ENCODE peak calls at places on chromosome 11, in four cellular contexts. Z is gastrocnemius medialis, H is endodermal cell, O is spleen. I is an unnamed sample. For H3K4me1, the result is how much of the 10 kb centered on the place peaks cover.

GRCh38 chr11:116931206-116931953 is 94.0 kb upstream of the APOA1 start:
- DNase-seq in H (no peak), Z (no peak), O (no peak), I (no peak)

GRCh38 chr11:131802416-131802815 is 432.0 kb downstream of the NTM start:
- DNase-seq in Z (no peak), H (peak), O (no peak), I (no peak)

GRCh38 chr11:122100222-122101080 is 15.6 kb downstream of the BLID start:
- DNase-seq in O (no peak), Z (peak), H (peak), I (peak)

GRCh38 chr11:2805388-2806057 is 80.1 kb downstream of the CDKN1C start:
- DNase-seq in O (peak), Z (peak), H (peak), I (peak)

GRCh38 chr11:105181521-105181920 is 42.0 kb upstream of the CARD18 start:
- DNase-seq in O (no peak), Z (no peak), H (no peak), I (no peak)

GRCh38 chr11:66907751-66908173 is 50.4 kb downstream of the PC start:
- DNase-seq in Z (no peak), O (no peak), H (no peak), I (no peak)

GRCh38 chr11:125071408-125071807 is 8.3 kb downstream of the SLC37A2 start:
- DNase-seq in H (peak), O (peak), Z (no peak), I (peak)

GRCh38 chr11:83007909-83008580 is 63.7 kb downstream of the RAB30 start:
- DNase-seq in Z (no peak), O (peak), H (peak), I (no peak)

GRCh38 chr11:26247340-26247739 is 84.6 kb upstream of the ANO3 start:
- DNase-seq in H (no peak), O (no peak), Z (no peak), I (no peak)

GRCh38 chr11:45919276-45919675 is 1.6 kb upstream of the PEX16 start:
- DNase-seq in Z (no peak), H (no peak), O (peak), I (peak)

GRCh38 chr11:44125598-44125997 is 30.1 kb downstream of the EXT2 start:
- DNase-seq in Z (no peak), H (no peak), O (no peak), I (no peak)

GRCh38 chr11:47536925-47537324 is 16.0 kb downstream of the CELF1 start:
- DNase-seq in O (no peak), Z (no peak), H (no peak), I (no peak)

GRCh38 chr11:80637011-80637410 is 1196.2 kb upstream of the TENM4 start:
- DNase-seq in Z (no peak), H (no peak), O (no peak), I (no peak)

GRCh38 chr11:109885006-109885405 is 208.2 kb upstream of the ZC3H12C start:
- DNase-seq in Z (no peak), H (no peak), O (no peak), I (no peak)

GRCh38 chr11:128502736-128503135 is 84.6 kb downstream of the ETS1 start:
- DNase-seq in O (no peak), Z (no peak), H (no peak), I (no peak)

GRCh38 chr11:125070699-125071254 is 7.7 kb downstream of the SLC37A2 start:
- DNase-seq in O (peak), H (peak), Z (peak), I (peak)

GRCh38 chr11:56543739-56544138 is 682 bp upstream of the OR5M11 start:
- DNase-seq in Z (no peak), H (no peak), O (no peak), I (no peak)

GRCh38 chr11:134531331-134532135 is 119.5 kb upstream of the B3GAT1 start:
- DNase-seq in Z (no peak), O (peak), H (peak), I (peak)

GRCh38 chr11:14018441-14018840 is 55.9 kb downstream of the SPON1 start:
- DNase-seq in O (no peak), H (no peak), Z (no peak), I (no peak)

GRCh38 chr11:82747471-82747870 is 13.8 kb upstream of the FAM181B start:
- DNase-seq in H (no peak), O (no peak), Z (no peak), I (no peak)

GRCh38 chr11:726278-726915 is 20.4 kb downstream of the EPS8L2 start:
- DNase-seq in O (peak), H (peak), Z (no peak), I (peak)

DNA sequence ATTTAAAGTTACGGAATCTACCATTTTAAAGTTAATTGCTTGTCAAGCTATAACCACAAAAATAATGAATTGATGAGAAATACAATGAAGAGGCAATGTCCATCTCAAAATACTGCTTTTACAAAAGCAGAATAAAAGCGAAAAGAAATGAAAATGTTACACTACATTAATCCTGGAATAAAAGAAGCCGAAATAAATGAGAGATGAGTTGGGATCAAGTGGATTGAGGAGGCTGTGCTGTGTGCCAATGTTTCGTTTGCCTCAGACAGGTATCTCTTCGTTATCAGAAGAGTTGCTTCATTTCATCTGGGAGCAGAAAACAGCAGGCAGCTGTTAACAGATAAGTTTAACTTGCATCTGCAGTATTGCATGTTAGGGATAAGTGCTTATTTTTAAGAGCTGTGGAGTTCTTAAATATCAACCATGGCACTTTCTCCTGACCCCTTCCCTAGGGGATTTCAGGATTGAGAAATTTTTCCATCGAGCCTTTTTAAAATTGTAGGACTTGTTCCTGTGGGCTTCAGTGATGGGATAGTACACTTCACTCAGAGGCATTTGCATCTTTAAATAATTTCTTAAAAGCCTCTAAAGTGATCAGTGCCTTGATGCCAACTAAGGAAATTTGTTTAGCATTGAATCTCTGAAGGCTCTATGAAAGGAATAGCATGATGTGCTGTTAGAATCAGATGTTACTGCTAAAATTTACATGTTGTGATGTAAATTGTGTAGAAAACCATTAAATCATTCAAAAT is 4.2 kb downstream of the MALAT1 start:
- DNase-seq in H (no peak), O (no peak), Z (no peak), I (peak)
- H3K27ac ChIP-seq in H (peak), O (peak), Z (peak), I (peak)

GRCh38 chr11:5289696-5290095 is 12.1 kb downstream of the OR51B4 start:
- DNase-seq in H (no peak), Z (no peak), O (no peak), I (no peak)

GRCh38 chr11:5291207-5291838 is 10.4 kb downstream of the OR51B4 start:
- DNase-seq in O (no peak), H (no peak), Z (no peak), I (no peak)

GRCh38 chr11:5285703-5286102 is 16.0 kb upstream of the HBE1 start:
- DNase-seq in H (no peak), O (no peak), Z (no peak), I (no peak)

GRCh38 chr11:5288912-5289525 is 12.7 kb downstream of the OR51B4 start:
- DNase-seq in O (no peak), H (no peak), Z (no peak), I (no peak)

DNA sequence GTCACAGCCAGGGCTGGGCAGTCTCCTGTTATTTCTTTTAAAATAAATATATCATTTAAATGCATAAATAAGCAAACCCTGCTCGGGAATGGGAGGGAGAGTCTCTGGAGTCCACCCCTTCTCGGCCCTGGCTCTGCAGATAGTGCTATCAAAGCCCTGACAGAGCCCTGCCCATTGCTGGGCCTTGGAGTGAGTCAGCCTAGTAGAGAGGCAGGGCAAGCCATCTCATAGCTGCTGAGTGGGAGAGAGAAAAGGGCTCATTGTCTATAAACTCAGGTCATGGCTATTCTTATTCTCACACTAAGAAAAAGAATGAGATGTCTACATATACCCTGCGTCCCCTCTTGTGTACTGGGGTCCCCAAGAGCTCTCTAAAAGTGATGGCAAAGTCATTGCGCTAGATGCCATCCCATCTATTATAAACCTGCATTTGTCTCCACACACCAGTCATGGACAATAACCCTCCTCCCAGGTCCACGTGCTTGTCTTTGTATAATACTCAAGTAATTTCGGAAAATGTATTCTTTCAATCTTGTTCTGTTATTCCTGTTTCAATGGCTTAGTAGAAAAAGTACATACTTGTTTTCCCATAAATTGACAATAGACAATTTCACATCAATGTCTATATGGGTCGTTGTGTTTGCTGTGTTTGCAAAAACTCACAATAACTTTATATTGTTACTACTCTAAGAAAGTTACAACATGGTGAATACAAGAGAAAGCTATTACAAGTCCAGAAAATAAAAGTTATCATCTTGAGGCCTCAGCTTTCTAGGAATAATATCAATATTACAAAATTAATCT is 13.4 kb downstream of the OR51B4 start:
- DNase-seq in H (no peak), Z (no peak), O (no peak), I (no peak)
- H3K4me1 ChIP-seq in H (under half), Z (under half), O (under half), I (under half)

DNA sequence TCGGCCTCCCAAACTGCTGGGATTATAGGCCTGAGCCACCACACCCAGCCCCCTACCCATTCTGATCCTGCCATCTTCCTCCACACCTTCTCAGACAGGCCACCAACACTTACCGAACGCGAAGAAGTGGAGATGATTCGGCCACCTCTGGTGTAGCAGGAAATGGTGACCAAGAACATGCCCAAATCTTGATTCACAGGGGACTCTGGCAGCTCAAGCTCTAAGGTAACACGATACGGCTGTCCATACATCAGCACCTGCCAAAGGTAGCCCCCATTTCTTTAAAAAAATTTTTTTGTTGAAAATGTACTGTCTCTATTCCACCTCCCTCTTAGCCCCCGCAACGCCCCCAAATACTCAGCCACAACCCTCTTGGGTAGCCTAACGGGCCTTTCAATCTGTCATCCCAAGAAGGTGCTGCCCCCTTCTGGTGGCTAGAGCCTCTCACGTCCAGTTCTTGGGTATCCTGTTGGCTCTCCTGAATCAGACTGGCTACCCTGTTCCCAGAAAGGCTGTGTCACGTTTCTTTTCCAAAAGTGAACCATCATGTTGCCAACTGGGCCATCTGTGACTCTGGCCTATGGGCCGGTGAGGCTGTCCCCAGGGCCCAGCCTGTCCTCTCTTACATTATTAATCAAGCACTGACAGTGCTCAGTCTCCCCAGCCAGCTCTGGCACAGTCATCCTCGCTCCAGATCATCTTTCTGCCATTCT is 5.3 kb upstream of the LRRN4CL start:
- DNase-seq in O (peak), Z (peak), H (peak), I (peak)
- H3K27ac ChIP-seq in O (no peak), Z (peak), H (no peak), I (no peak)

DNA sequence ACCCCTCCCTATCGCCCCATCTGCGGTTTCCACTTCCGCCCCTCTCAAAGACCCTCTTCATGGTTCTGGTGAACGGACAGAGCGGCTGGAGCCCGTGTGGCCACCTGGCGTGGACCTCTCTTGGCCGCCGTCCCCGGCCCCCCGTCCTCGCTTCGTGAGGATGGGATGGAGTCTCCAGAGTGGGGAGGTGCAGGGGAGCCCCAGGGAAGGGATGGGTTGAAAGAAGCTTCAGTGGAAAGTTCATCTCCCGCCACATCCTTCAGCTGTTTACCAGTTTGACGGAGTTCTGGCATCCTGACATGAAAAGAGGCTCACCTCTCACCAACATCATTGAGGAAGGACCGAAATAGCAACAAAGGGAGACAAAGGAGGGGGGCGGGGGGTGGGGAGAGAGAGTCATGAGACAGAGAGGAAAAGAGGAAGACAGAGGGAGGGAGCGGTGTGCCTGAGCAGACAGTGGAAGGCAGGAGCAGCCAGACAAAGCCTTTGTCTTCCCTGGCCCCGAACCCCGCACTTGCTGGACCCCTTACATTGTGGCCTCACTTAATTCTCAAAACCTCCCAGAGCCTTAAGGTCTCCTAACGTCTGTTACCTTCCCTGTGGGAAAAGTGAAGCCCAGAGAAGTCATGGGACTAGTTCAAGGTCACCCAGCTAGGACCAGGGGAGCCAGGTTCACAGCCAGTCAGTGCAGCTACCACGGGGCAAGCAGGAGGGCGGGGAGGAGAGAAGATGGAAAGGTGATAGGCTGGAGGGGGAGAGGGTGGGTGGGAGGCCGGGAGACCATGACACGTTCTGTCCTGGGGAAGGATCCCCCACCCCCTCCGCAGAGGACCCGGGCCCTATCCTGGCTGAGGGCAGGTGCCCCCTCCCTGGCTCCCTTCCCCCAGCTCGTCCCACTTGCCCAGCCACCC is 54.9 kb downstream of the CD6 start:
- DNase-seq in Z (no peak), O (no peak), H (no peak), I (peak)
- H3K4me1 ChIP-seq in Z (under half), O (half or more), H (under half), I (under half)

DNA sequence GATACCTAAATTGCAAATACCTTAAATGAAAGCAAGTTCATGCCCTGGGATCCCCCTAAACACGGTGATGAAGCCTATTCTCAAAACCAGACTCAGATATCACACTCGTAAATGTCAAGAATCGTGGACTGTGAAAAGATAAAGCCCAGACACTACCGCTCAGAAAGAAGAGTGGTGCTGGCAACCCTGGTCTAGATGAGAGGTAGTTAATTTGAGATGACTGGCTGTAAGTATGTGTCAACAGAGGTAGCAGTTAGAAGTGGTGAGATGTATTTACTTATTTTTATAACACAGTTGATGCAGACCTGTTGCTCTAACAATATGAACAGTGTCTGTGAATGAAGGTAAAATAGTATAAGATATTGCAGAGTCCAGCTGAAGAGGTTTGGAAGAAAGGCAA is 2.5 kb downstream of the OVCH2 start:
- DNase-seq in Z (no peak), H (no peak), O (no peak), I (no peak)
- H3K27ac ChIP-seq in Z (no peak), H (no peak), O (no peak), I (no peak)

DNA sequence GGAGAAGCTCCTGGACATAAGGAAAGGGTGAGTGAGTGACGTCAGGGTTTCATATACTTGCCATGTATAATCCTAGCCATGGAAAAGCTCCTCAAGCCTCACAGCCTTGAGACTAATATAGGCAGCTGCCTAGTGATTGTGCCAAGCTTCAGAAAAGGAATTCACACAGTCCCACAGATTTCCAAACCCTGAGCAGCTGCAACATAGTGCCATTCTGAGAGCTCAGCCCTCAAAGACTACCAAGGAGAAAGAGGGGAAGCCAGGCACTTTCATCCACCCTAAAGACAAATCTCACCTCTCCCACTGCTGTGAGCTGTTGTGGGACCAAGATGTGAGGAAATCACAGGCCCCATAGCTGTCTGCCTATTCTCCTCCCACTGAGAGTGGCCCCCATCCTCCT is 707.9 kb upstream of the ANO5 start:
- DNase-seq in Z (no peak), O (no peak), H (no peak), I (no peak)
- H3K4me1 ChIP-seq in Z (under half), O (under half), H (under half), I (under half)

GRCh38 chr11:61764606-61765260 is 12.3 kb downstream of the MYRF start:
- DNase-seq in H (peak), Z (no peak), O (no peak), I (no peak)
- H3K27ac ChIP-seq in H (no peak), Z (no peak), O (no peak), I (no peak)

DNA sequence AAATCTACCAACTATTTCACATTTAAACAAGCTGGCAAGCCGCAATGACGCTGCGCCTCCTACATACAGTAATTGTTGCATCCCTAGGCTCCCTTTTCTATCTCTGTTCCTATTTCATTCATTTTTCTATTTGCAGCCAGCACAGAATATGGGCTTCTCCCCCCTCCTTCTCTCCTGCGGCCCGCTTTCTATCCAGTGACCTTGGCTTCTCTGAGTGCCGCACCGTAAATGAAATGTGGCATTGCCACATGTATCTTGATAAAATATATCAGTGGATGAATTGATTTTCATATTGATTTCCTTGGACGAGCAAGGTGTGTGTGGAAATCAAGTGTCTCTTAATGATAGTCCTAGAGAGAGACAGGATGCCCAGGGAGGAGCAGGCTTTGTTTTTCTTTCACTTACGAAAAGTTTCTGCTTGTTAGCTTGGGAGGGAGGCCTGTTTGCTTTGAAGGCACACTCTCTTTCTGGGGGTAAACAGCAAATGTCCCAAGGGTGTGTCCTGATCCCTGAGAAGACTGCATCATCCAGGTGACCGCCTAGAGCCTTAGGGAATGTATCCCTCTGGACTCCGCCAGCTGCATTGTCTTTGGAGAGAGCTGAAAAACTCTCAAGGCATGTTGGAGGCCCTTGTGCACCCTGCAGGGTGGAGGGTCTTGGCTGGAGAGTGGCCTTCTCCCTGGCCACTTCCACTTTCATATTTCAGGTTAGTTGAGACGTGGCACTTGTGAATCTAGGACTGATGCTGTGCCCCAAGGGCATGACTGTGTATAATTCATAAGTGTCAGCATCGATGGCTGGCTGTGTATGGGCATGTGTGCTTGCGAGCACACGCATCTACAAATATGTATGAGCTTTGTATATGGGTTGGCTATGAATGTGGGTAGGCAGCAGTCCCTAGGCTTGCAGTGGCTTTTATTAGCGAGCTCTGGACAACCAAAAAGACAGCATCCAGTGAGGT is 70.5 kb downstream of the ZBTB16 start:
- DNase-seq in O (no peak), Z (no peak), H (no peak), I (peak)
- H3K4me1 ChIP-seq in O (half or more), Z (half or more), H (under half), I (half or more)